ENCODE peak calls at places on chromosomes 7 and 10, in seven cellular contexts. E, R, V, J, X, T and O are unnamed samples.
A peak's percentile ranks its signal among the peaks of the same experiment; 100 is the strongest.

GRCh38 chr10:97850446-97850845 is 803 bp downstream of the GOLGA7B start:
- DNase-seq in J (no peak), E (no peak), X (no peak), R (no peak), T (no peak), V (no peak), O (no peak)

GRCh38 chr10:114388275-114388674 is 16.0 kb downstream of the AFAP1L2 start:
- DNase-seq in X (no peak), J (no peak), T (no peak), E (no peak), V (peak; percentile 66), R (no peak), O (no peak)

GRCh38 chr10:72277996-72278667 is 4.4 kb downstream of the DDIT4 start:
- DNase-seq in V (no peak), T (peak; percentile 71), J (no peak), R (no peak), E (no peak), X (no peak), O (no peak)

GRCh38 chr10:129970404-129971364 is 6.6 kb upstream of the EBF3 start:
- DNase-seq in V (no peak), J (peak; percentile 37), X (no peak), E (no peak), R (no peak), T (no peak), O (no peak)

GRCh38 chr10:104505521-104506041 is 135.5 kb upstream of the SORCS3 start:
- DNase-seq in T (no peak), V (no peak), E (no peak), J (no peak), X (no peak), R (no peak), O (no peak)

GRCh38 chr7:32891046-32891799 is at the start of gene KBTBD2:
- DNase-seq in E (peak; percentile 68), T (peak; percentile 80), R (peak; percentile 81), X (peak; percentile 80), J (peak; percentile 74), V (no peak), O (peak; percentile 74)

GRCh38 chr10:13860886-13861285 is 274.1 kb downstream of the PRPF18 start:
- DNase-seq in E (no peak), J (no peak), V (no peak), T (no peak), R (no peak), X (no peak), O (no peak)

GRCh38 chr7:74173491-74173865 is 678 bp upstream of the EIF4H start:
- DNase-seq in J (no peak), T (no peak), E (no peak), V (no peak), X (no peak), R (no peak), O (no peak)

GRCh38 chr7:144731661-144732060 is 104.2 kb downstream of the TPK1 start:
- DNase-seq in V (no peak), R (no peak), E (no peak), J (no peak), X (no peak), T (no peak), O (no peak)

GRCh38 chr10:25522946-25523608 is 348.3 kb downstream of the GPR158 start:
- DNase-seq in T (no peak), V (no peak), E (no peak), R (no peak), X (peak; percentile 85), J (peak; percentile 80), O (peak; percentile 16)

GRCh38 chr7:539731-540411 is 20.2 kb upstream of the PDGFA start:
- DNase-seq in E (peak; percentile 82), J (no peak), V (no peak), R (peak; percentile 76), T (peak; percentile 90), X (no peak), O (no peak)

GRCh38 chr7:7696458-7697119 is 21.8 kb downstream of the RPA3 start:
- DNase-seq in E (peak; percentile 65), J (no peak), R (no peak), T (peak; percentile 43), X (no peak), V (no peak), O (no peak)

GRCh38 chr10:94853065-94853464 is 85.4 kb upstream of the CYP2C9 start:
- DNase-seq in E (no peak), R (no peak), T (no peak), J (no peak), X (no peak), V (no peak), O (no peak)

GRCh38 chr7:34165927-34166550 is 260.7 kb downstream of the BMPER start:
- DNase-seq in R (no peak), X (no peak), T (peak; percentile 25), V (no peak), J (no peak), E (peak; percentile 7), O (peak; percentile 23)

GRCh38 chr10:118501637-118502440 is 93.6 kb downstream of the PRLHR start:
- DNase-seq in V (no peak), R (no peak), X (no peak), J (no peak), E (no peak), T (no peak), O (no peak)

GRCh38 chr7:1459930-1460756 is 873 bp upstream of the MICALL2 start:
- DNase-seq in E (no peak), X (no peak), V (no peak), R (no peak), J (no peak), T (no peak), O (no peak)

GRCh38 chr7:150978136-150978789 is at the start of gene KCNH2:
- DNase-seq in R (peak; percentile 99), X (peak; percentile 85), J (peak; percentile 75), T (no peak), V (no peak), E (no peak), O (peak; percentile 90)

GRCh38 chr10:50375745-50376144 is 124.4 kb upstream of the ASAH2 start:
- DNase-seq in E (no peak), R (no peak), T (no peak), V (no peak), J (no peak), X (no peak), O (no peak)

DNA sequence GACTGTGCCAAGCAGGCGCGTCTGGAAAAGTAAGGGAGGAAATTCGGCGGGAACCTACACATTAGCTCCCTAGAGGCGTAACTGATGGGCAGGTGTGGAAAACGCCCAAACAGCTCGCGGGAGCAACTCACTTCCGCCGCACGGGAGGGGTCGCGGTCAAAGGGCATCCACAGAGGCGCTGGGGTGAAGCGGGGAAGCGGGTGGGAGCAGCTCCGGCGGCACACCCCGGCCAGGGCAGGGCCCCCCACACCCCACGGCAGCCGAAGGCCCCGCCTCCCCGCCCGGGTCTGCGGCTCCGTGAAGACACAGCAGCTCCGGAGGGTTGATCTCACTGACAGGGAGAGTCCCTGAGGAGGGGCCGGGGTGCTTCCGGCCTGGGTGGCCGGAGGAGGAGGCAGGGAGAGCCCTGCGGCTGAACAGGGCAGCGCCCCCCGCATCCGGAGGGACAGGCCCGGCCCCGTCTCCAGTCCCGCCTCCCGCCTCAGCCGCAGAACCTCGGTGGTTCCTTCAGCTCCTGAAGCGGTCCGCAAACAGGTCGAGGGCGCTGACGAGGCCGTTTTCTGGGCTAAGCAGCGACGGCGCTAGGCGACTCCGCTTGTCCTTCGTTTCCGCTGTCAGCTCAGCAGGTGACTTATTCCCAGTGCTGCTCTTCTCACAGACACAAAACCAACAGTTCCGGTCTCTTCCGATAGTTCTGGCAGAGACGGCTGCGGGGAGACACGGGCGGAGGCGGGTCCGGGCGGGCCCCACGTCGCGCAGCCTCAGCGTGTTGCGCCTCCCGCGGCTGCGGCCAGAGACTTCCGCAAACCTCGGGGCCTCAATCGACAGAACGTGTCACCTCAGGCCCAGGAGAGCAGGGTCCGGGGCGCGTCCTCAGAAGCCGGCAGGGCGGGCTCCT is 276.1 kb downstream of the DNAJB6 start:
- DNase-seq in V (no peak), E (no peak), X (peak; percentile 54), T (no peak), R (no peak), J (peak; percentile 30), O (no peak)
- TF ChIP-seq SP1 in V (no peak), E (no peak), X (no peak), T (no peak), R (no peak), J (no peak), O (no peak)

GRCh38 chr10:106424076-106424475 is 740.4 kb downstream of the SORCS1 start:
- DNase-seq in T (no peak), E (no peak), R (no peak), J (no peak), V (no peak), X (no peak), O (no peak)

GRCh38 chr10:106424981-106425380 is 739.5 kb downstream of the SORCS1 start:
- DNase-seq in V (no peak), J (no peak), T (no peak), X (no peak), R (no peak), E (no peak), O (no peak)
- TF ChIP-seq SP1 in V (no peak), J (no peak), T (no peak), X (no peak), R (no peak), E (no peak), O (no peak)

GRCh38 chr10:80405636-80406035 is 2.7 kb upstream of the PRXL2A start:
- DNase-seq in R (no peak), V (no peak), J (no peak), X (no peak), T (no peak), E (no peak), O (peak; percentile 42)
- TF ChIP-seq SP1 in R (no peak), V (no peak), J (no peak), X (no peak), T (no peak), E (no peak), O (no peak)

GRCh38 chr10:102230861-102231356 is 4.8 kb downstream of the ELOVL3 start:
- DNase-seq in T (no peak), V (no peak), X (peak; percentile 84), R (peak; percentile 44), J (peak; percentile 76), E (peak; percentile 31), O (peak; percentile 61)
- TF ChIP-seq SP1 in T (no peak), V (no peak), X (no peak), R (no peak), J (no peak), E (no peak), O (no peak)